ENCODE peak calls at places on chromosome 20, in ten cellular contexts. Y is CD14-positive monocyte; V is G401; M is adipocyte; C is Kasumi-1; I is NCI-H1417; H is IMR-90; R is T-helper 17 cell; B is effector memory CD8-positive, alpha-beta T cell; W is stimulated activated CD8-positive, alpha-beta memory T cell treated with anti-CD3 and anti-CD28 coated beads, Interleukin-2, amount 100 ng/mL, for 48 hours. F is an unnamed sample.

GRCh38 chr20:23434521-23435313 is 4.8 kb upstream of the CSTL1 start:
- DNase-seq in H (no peak), B (no peak), I (no peak), R (no peak), C (no peak), V (peak; percentile 37), Y (no peak), W (no peak), M (no peak), F (no peak)

GRCh38 chr20:58112017-58112781 is 116.3 kb downstream of the ANKRD60 start:
- DNase-seq in I (peak; percentile 9), H (peak; percentile 36), M (peak; percentile 74), W (no peak), Y (no peak), B (no peak), V (no peak), R (no peak), C (no peak), F (no peak)

GRCh38 chr20:20487811-20488210 is 119.9 kb downstream of the INSM1 start:
- DNase-seq in V (no peak), H (peak; percentile 38), R (no peak), B (no peak), I (no peak), M (no peak), C (no peak), Y (no peak), W (no peak), F (peak; percentile 47)

GRCh38 chr20:63750807-63751470 is 11.4 kb downstream of the SLC2A4RG start:
- DNase-seq in C (no peak), I (peak; percentile 36), Y (no peak), W (no peak), V (no peak), M (no peak), H (no peak), R (peak; percentile 37), B (peak; percentile 41), F (no peak)

GRCh38 chr20:64038579-64039292 is 2.8 kb downstream of the C20orf204 start:
- DNase-seq in M (peak; percentile 79), B (peak; percentile 62), R (peak; percentile 67), I (peak; percentile 83), V (peak; percentile 64), Y (no peak), W (peak; percentile 69), H (peak; percentile 67), C (peak; percentile 40), F (no peak)

GRCh38 chr20:36152266-36152665 is 2.3 kb upstream of the EPB41L1 start:
- DNase-seq in Y (no peak), C (no peak), I (no peak), R (no peak), H (no peak), M (no peak), W (no peak), V (no peak), B (no peak), F (no peak)

GRCh38 chr20:50913976-50914375 is 17.3 kb downstream of the ADNP start:
- DNase-seq in B (no peak), W (no peak), C (peak; percentile 38), V (no peak), H (peak; percentile 88), M (peak; percentile 66), R (no peak), I (no peak), Y (no peak), F (no peak)

GRCh38 chr20:46828471-46828870 is 66.2 kb upstream of the EYA2 start:
- DNase-seq in I (no peak), B (no peak), R (no peak), H (peak; percentile 88), M (peak; percentile 77), C (no peak), W (no peak), V (no peak), Y (no peak), F (peak; percentile 27)

GRCh38 chr20:5039255-5039657 is 37.9 kb upstream of the SLC23A2 start:
- DNase-seq in H (no peak), V (no peak), M (no peak), Y (no peak), B (peak; percentile 59), C (peak; percentile 6), W (peak; percentile 23), R (no peak), I (no peak), F (no peak)

GRCh38 chr20:7313047-7313446 is 545.6 kb downstream of the BMP2 start:
- DNase-seq in C (no peak), H (no peak), Y (no peak), I (no peak), R (no peak), V (no peak), M (no peak), B (no peak), W (no peak), F (no peak)

GRCh38 chr20:24379116-24379927 is 90.1 kb upstream of the SYNDIG1 start:
- DNase-seq in H (peak; percentile 33), B (no peak), C (peak; percentile 20), R (no peak), M (peak; percentile 58), Y (no peak), W (no peak), V (no peak), I (no peak), F (peak; percentile 73)

GRCh38 chr20:62415354-62416111 is 8.4 kb upstream of the CABLES2 start:
- DNase-seq in M (no peak), H (no peak), I (no peak), Y (no peak), V (no peak), W (no peak), R (no peak), C (no peak), B (no peak), F (no peak)

GRCh38 chr20:45878076-45878731 is 2.8 kb upstream of the ZSWIM1 start:
- DNase-seq in M (peak; percentile 29), I (no peak), Y (no peak), R (no peak), B (no peak), W (no peak), H (no peak), V (no peak), C (no peak), F (no peak)

GRCh38 chr20:52001999-52002666 is 189.4 kb downstream of the ZFP64 start:
- DNase-seq in W (no peak), C (no peak), M (peak; percentile 35), B (no peak), I (peak; percentile 62), H (peak; percentile 30), V (no peak), Y (no peak), R (no peak), F (no peak)

GRCh38 chr20:33909331-33909921 is 84.3 kb upstream of the RALY start:
- DNase-seq in V (no peak), W (no peak), H (peak; percentile 96), R (no peak), C (no peak), B (no peak), M (peak; percentile 95), Y (no peak), I (no peak), F (peak; percentile 90)

GRCh38 chr20:37651932-37652331 is 41.9 kb upstream of the CTNNBL1 start:
- DNase-seq in Y (no peak), B (no peak), I (peak; percentile 37), M (peak; percentile 9), V (peak; percentile 15), H (no peak), C (peak; percentile 55), R (no peak), W (peak; percentile 23), F (no peak)

GRCh38 chr20:62927128-62927705 is 912 bp upstream of the DIDO1 start:
- DNase-seq in R (no peak), B (no peak), M (no peak), W (no peak), I (peak; percentile 35), C (no peak), H (no peak), V (no peak), Y (no peak), F (no peak)

GRCh38 chr20:11844691-11845090 is 73.0 kb upstream of the BTBD3 start:
- DNase-seq in W (no peak), I (no peak), V (peak; percentile 3), M (no peak), R (no peak), H (no peak), C (no peak), B (no peak), Y (no peak), F (no peak)

GRCh38 chr20:11395581-11395980 is 522.1 kb upstream of the BTBD3 start:
- DNase-seq in W (no peak), R (no peak), C (no peak), V (no peak), I (no peak), M (no peak), Y (no peak), B (no peak), H (peak; percentile 69), F (no peak)

GRCh38 chr20:40948352-40949267 is 80.0 kb upstream of the TOP1 start:
- DNase-seq in V (no peak), B (no peak), H (peak; percentile 35), W (no peak), C (no peak), Y (no peak), R (no peak), M (no peak), I (no peak), F (no peak)

GRCh38 chr20:11003341-11003740 is 329.5 kb upstream of the JAG1 start:
- DNase-seq in M (no peak), Y (no peak), I (no peak), H (no peak), C (no peak), W (no peak), B (no peak), V (no peak), R (no peak), F (no peak)

GRCh38 chr20:62171245-62171644 is 11.6 kb upstream of the MTG2 start:
- DNase-seq in V (no peak), M (no peak), R (no peak), B (no peak), C (no peak), Y (no peak), W (no peak), H (no peak), I (no peak), F (no peak)

GRCh38 chr20:35714127-35714526 is 14.9 kb downstream of the ROMO1 start:
- DNase-seq in C (no peak), B (no peak), I (no peak), R (no peak), M (no peak), Y (no peak), W (no peak), H (no peak), V (no peak), F (no peak)

GRCh38 chr20:45890077-45890996 is 671 bp downstream of the NEURL2 start:
- DNase-seq in V (peak; percentile 89), W (peak; percentile 21), C (peak; percentile 44), B (no peak), Y (peak; percentile 83), R (peak; percentile 29), I (peak; percentile 86), H (peak; percentile 78), M (peak; percentile 83), F (peak; percentile 61)

GRCh38 chr20:46946796-46947195 is 52.2 kb downstream of the EYA2 start:
- DNase-seq in I (no peak), V (no peak), M (no peak), Y (no peak), C (no peak), B (no peak), W (no peak), H (peak; percentile 11), R (no peak), F (peak; percentile 36)